ENCODE peak calls at places on chromosome 6, in six cellular contexts. One of them, this sample, is unnamed.

GRCh38 chr6:51855310-51856082 is 231.9 kb downstream of the PKHD1 start:
- DNase-seq in NCI-H1105 treated with DMSO at 0.1 percent for 48 hours: peak; percentile 73
- DNase-seq in RPMI7951: peak; percentile 29
- DNase-seq in esophagus muscularis mucosa: no peak
- DNase-seq in activated naive CD8-positive, alpha-beta T cell treated with anti-CD3 and anti-CD28 coated beads for 36 hours: peak; percentile 2
- DNase-seq in left lobe of liver: no peak
- DNase-seq in this sample: no peak

GRCh38 chr6:113178349-113178748 is 678.8 kb upstream of the MARCKS start:
- DNase-seq in left lobe of liver: no peak
- DNase-seq in RPMI7951: peak; percentile 39
- DNase-seq in activated naive CD8-positive, alpha-beta T cell treated with anti-CD3 and anti-CD28 coated beads for 36 hours: no peak
- DNase-seq in esophagus muscularis mucosa: no peak
- DNase-seq in NCI-H1105 treated with DMSO at 0.1 percent for 48 hours: no peak
- DNase-seq in this sample: no peak

GRCh38 chr6:88964509-88964908 is 1.1 kb upstream of the RNGTT start:
- DNase-seq in RPMI7951: no peak
- DNase-seq in left lobe of liver: no peak
- DNase-seq in esophagus muscularis mucosa: no peak
- DNase-seq in activated naive CD8-positive, alpha-beta T cell treated with anti-CD3 and anti-CD28 coated beads for 36 hours: no peak
- DNase-seq in NCI-H1105 treated with DMSO at 0.1 percent for 48 hours: no peak
- DNase-seq in this sample: no peak

GRCh38 chr6:158797331-158798202 is 21.6 kb downstream of the EZR start:
- DNase-seq in NCI-H1105 treated with DMSO at 0.1 percent for 48 hours: peak; percentile 20
- DNase-seq in left lobe of liver: no peak
- DNase-seq in RPMI7951: peak; percentile 44
- DNase-seq in esophagus muscularis mucosa: no peak
- DNase-seq in activated naive CD8-positive, alpha-beta T cell treated with anti-CD3 and anti-CD28 coated beads for 36 hours: no peak
- DNase-seq in this sample: no peak

GRCh38 chr6:23826587-23826986 is 299.4 kb upstream of the NRSN1 start:
- DNase-seq in activated naive CD8-positive, alpha-beta T cell treated with anti-CD3 and anti-CD28 coated beads for 36 hours: no peak
- DNase-seq in RPMI7951: no peak
- DNase-seq in left lobe of liver: no peak
- DNase-seq in esophagus muscularis mucosa: no peak
- DNase-seq in NCI-H1105 treated with DMSO at 0.1 percent for 48 hours: no peak
- DNase-seq in this sample: no peak

GRCh38 chr6:113636357-113636824 is 220.8 kb upstream of the MARCKS start:
- DNase-seq in activated naive CD8-positive, alpha-beta T cell treated with anti-CD3 and anti-CD28 coated beads for 36 hours: no peak
- DNase-seq in left lobe of liver: no peak
- DNase-seq in NCI-H1105 treated with DMSO at 0.1 percent for 48 hours: no peak
- DNase-seq in RPMI7951: peak; percentile 37
- DNase-seq in esophagus muscularis mucosa: no peak
- DNase-seq in this sample: no peak

GRCh38 chr6:81761197-81761596 is 8.7 kb upstream of the TENT5A start:
- DNase-seq in NCI-H1105 treated with DMSO at 0.1 percent for 48 hours: no peak
- DNase-seq in activated naive CD8-positive, alpha-beta T cell treated with anti-CD3 and anti-CD28 coated beads for 36 hours: no peak
- DNase-seq in esophagus muscularis mucosa: no peak
- DNase-seq in left lobe of liver: no peak
- DNase-seq in RPMI7951: peak; percentile 46
- DNase-seq in this sample: no peak

GRCh38 chr6:124567401-124567800 is 394.8 kb upstream of the RNF217 start:
- DNase-seq in esophagus muscularis mucosa: no peak
- DNase-seq in left lobe of liver: no peak
- DNase-seq in RPMI7951: no peak
- DNase-seq in NCI-H1105 treated with DMSO at 0.1 percent for 48 hours: no peak
- DNase-seq in activated naive CD8-positive, alpha-beta T cell treated with anti-CD3 and anti-CD28 coated beads for 36 hours: no peak
- DNase-seq in this sample: no peak

GRCh38 chr6:93581371-93581770 is 162.0 kb upstream of the EPHA7 start:
- DNase-seq in NCI-H1105 treated with DMSO at 0.1 percent for 48 hours: no peak
- DNase-seq in RPMI7951: no peak
- DNase-seq in activated naive CD8-positive, alpha-beta T cell treated with anti-CD3 and anti-CD28 coated beads for 36 hours: no peak
- DNase-seq in esophagus muscularis mucosa: no peak
- DNase-seq in left lobe of liver: no peak
- DNase-seq in this sample: no peak

GRCh38 chr6:52598123-52598823 is 21.4 kb upstream of the TRAM2 start:
- DNase-seq in RPMI7951: peak; percentile 91
- DNase-seq in activated naive CD8-positive, alpha-beta T cell treated with anti-CD3 and anti-CD28 coated beads for 36 hours: peak; percentile 56
- DNase-seq in left lobe of liver: peak; percentile 62
- DNase-seq in esophagus muscularis mucosa: no peak
- DNase-seq in NCI-H1105 treated with DMSO at 0.1 percent for 48 hours: peak; percentile 14
- DNase-seq in this sample: no peak

GRCh38 chr6:168219167-168219566 is 100.4 kb downstream of the DACT2 start:
- DNase-seq in NCI-H1105 treated with DMSO at 0.1 percent for 48 hours: no peak
- DNase-seq in activated naive CD8-positive, alpha-beta T cell treated with anti-CD3 and anti-CD28 coated beads for 36 hours: no peak
- DNase-seq in esophagus muscularis mucosa: no peak
- DNase-seq in left lobe of liver: peak; percentile 33
- DNase-seq in RPMI7951: no peak
- DNase-seq in this sample: no peak

GRCh38 chr6:79467716-79468115 is 69.5 kb downstream of the LCA5 start:
- DNase-seq in NCI-H1105 treated with DMSO at 0.1 percent for 48 hours: no peak
- DNase-seq in left lobe of liver: no peak
- DNase-seq in activated naive CD8-positive, alpha-beta T cell treated with anti-CD3 and anti-CD28 coated beads for 36 hours: no peak
- DNase-seq in RPMI7951: no peak
- DNase-seq in esophagus muscularis mucosa: no peak
- DNase-seq in this sample: no peak